ENCODE peak calls at places on chromosomes 5 and 9, in ten cellular contexts. Y is NCI-H2171; A is CD8-positive, alpha-beta memory T cell; I is activated CD4-positive, alpha-beta T cell treated with anti-CD3 and anti-CD28 coated beads, Interleukin-2, amount 50 U/mL, for 48 hours; O is cardiac fibroblast; B is stimulated activated CD4-positive, alpha-beta T cell treated with anti-CD3 and anti-CD28 coated beads, Interleukin-1b, Interleukin-23, amount 100 ng/mL, for 24 hours; W is CD8-positive, alpha-beta T cell; X is NCI-H1092 treated with DMSO at 0.1 percent for 48 hours; Z is iris pigment epithelial cell; G is heart left ventricle. F is an unnamed sample.

GRCh38 chr9:95444160-95444559 is 72.6 kb downstream of the PTCH1 start:
- DNase-seq in W (no peak), G (no peak), I (no peak), B (no peak), Z (no peak), A (no peak), Y (no peak), X (no peak), O (no peak), F (no peak)

GRCh38 chr5:173204185-173204979 is 30.6 kb downstream of the NKX2-5 start:
- DNase-seq in Y (no peak), B (no peak), G (no peak), X (no peak), W (no peak), Z (peak; percentile 43), A (no peak), O (peak; percentile 57), I (no peak), F (peak; percentile 36)

GRCh38 chr9:108296056-108296455 is 559.7 kb downstream of the ACTL7B start:
- DNase-seq in Z (peak; percentile 78), A (no peak), B (no peak), W (no peak), X (no peak), I (no peak), G (no peak), O (peak; percentile 59), Y (no peak), F (peak; percentile 84)

GRCh38 chr9:122944960-122945888 is 4.4 kb downstream of the RABGAP1 start:
- DNase-seq in O (no peak), A (no peak), Y (no peak), Z (no peak), W (no peak), B (no peak), G (no peak), X (no peak), I (no peak), F (no peak)

GRCh38 chr9:2465921-2466460 is 155.6 kb upstream of the VLDLR start:
- DNase-seq in A (no peak), Y (peak; percentile 64), I (no peak), X (peak; percentile 47), G (no peak), W (no peak), B (no peak), Z (peak; percentile 67), O (no peak), F (peak; percentile 92)

GRCh38 chr9:36592801-36593583 is 20.3 kb downstream of the MELK start:
- DNase-seq in Y (no peak), X (no peak), O (no peak), W (no peak), B (no peak), A (no peak), G (no peak), Z (peak; percentile 17), I (no peak), F (no peak)

GRCh38 chr9:88024896-88025295 is 50.6 kb upstream of the CDK20 start:
- DNase-seq in G (no peak), A (no peak), X (no peak), Z (no peak), I (no peak), O (no peak), B (no peak), Y (no peak), W (no peak), F (no peak)

GRCh38 chr9:97316904-97317303 is 9.4 kb downstream of the CCDC180 start:
- DNase-seq in Y (no peak), A (no peak), W (no peak), G (no peak), O (no peak), X (no peak), I (no peak), B (no peak), Z (no peak), F (no peak)

GRCh38 chr5:79172269-79172668 is 60.7 kb downstream of the BHMT start:
- DNase-seq in A (no peak), W (no peak), I (no peak), Y (no peak), B (no peak), G (no peak), X (no peak), O (no peak), Z (peak; percentile 17), F (no peak)

GRCh38 chr5:45385321-45386058 is 310.7 kb downstream of the HCN1 start:
- DNase-seq in A (no peak), W (no peak), X (no peak), Z (peak; percentile 89), Y (no peak), G (no peak), B (no peak), O (peak; percentile 53), I (no peak), F (peak; percentile 87)

GRCh38 chr5:175002128-175002527 is 277.7 kb downstream of the MSX2 start:
- DNase-seq in Y (no peak), G (no peak), W (no peak), O (no peak), Z (no peak), I (no peak), B (no peak), X (no peak), A (no peak), F (no peak)

GRCh38 chr9:85053206-85053605 is 383.7 kb downstream of the NTRK2 start:
- DNase-seq in G (no peak), A (no peak), Z (no peak), I (no peak), O (no peak), Y (no peak), W (no peak), B (no peak), X (no peak), F (peak; percentile 63)

GRCh38 chr5:106956901-106957300 is 713.8 kb downstream of the EFNA5 start:
- DNase-seq in I (no peak), A (no peak), O (no peak), W (no peak), Y (peak; percentile 9), B (no peak), X (peak; percentile 1), Z (no peak), G (no peak), F (no peak)